ENCODE peak calls at places on chromosomes 13 and 19, in six cellular contexts. J is fibroblast of pulmonary artery; L is T-helper 2 cell; I is T-helper 1 cell; E is activated CD4-positive, alpha-beta memory T cell treated with anti-CD3 and anti-CD28 coated beads, Interleukin-2, amount 10 ng/mL, durations not matched to agents 7 days and 5 days; Q is aorta. G is an unnamed sample.

GRCh38 chr19:4555657-4556561 is 3.6 kb downstream of the SEMA6B start:
- DNase-seq in J (no peak), L (no peak), I (no peak), E (no peak), Q (no peak), G (no peak)

GRCh38 chr13:42985312-42986175 is 6.5 kb downstream of the EPSTI1 start:
- DNase-seq in J (no peak), L (peak; percentile 4), I (no peak), E (no peak), Q (no peak), G (no peak)

GRCh38 chr19:21264891-21265290 is 64.3 kb downstream of the ZNF708 start:
- DNase-seq in J (no peak), L (no peak), I (no peak), E (no peak), Q (no peak), G (no peak)

GRCh38 chr19:40398417-40399056 is 8.6 kb upstream of the HIPK4 start:
- DNase-seq in J (no peak), L (peak; percentile 72), I (peak; percentile 50), E (peak; percentile 63), Q (no peak), G (peak; percentile 53)

GRCh38 chr19:35577918-35578317 is 8.1 kb upstream of the PMIS2 start:
- DNase-seq in J (no peak), L (no peak), I (no peak), E (no peak), Q (peak; percentile 2), G (no peak)

GRCh38 chr13:99294198-99294597 is 13.0 kb downstream of the GPR183 start:
- DNase-seq in J (no peak), L (no peak), I (no peak), E (no peak), Q (no peak), G (no peak)

GRCh38 chr13:96766311-96766710 is 228.0 kb downstream of the OXGR1 start:
- DNase-seq in J (no peak), L (no peak), I (no peak), E (no peak), Q (no peak), G (no peak)

GRCh38 chr13:36746051-36746450 is 72.2 kb downstream of the SERTM1 start:
- DNase-seq in J (no peak), L (no peak), I (no peak), E (no peak), Q (no peak), G (no peak)

GRCh38 chr13:59038824-59039223 is 1124.9 kb downstream of the DIAPH3 start:
- DNase-seq in J (no peak), L (no peak), I (no peak), E (no peak), Q (no peak), G (peak; percentile 33)

GRCh38 chr13:49400755-49401659 is 42.9 kb downstream of the CAB39L start:
- DNase-seq in J (peak; percentile 70), L (no peak), I (no peak), E (no peak), Q (no peak), G (peak; percentile 75)

GRCh38 chr13:59178344-59178743 is 985.4 kb downstream of the DIAPH3 start:
- DNase-seq in J (peak; percentile 30), L (no peak), I (no peak), E (no peak), Q (no peak), G (peak; percentile 11)

GRCh38 chr19:40663712-40664692 is 26.4 kb downstream of the NUMBL start:
- DNase-seq in J (no peak), L (no peak), I (no peak), E (no peak), Q (no peak), G (peak; percentile 31)

GRCh38 chr13:33252103-33252502 is 33.5 kb downstream of the STARD13 start:
- DNase-seq in J (no peak), L (no peak), I (no peak), E (no peak), Q (no peak), G (no peak)

GRCh38 chr13:23711355-23711754 is 141.1 kb downstream of the TNFRSF19 start:
- DNase-seq in J (no peak), L (no peak), I (no peak), E (no peak), Q (no peak), G (no peak)

GRCh38 chr19:54905908-54906511 is at the start of gene NCR1:
- DNase-seq in J (no peak), L (peak; percentile 4), I (no peak), E (no peak), Q (peak; percentile 72), G (no peak)

GRCh38 chr19:33670398-33670797 is 48.6 kb downstream of the CHST8 start:
- DNase-seq in J (no peak), L (no peak), I (no peak), E (no peak), Q (peak; percentile 51), G (no peak)

GRCh38 chr13:74870865-74871264 is 611.1 kb downstream of the TBC1D4 start:
- DNase-seq in J (peak; percentile 39), L (no peak), I (no peak), E (no peak), Q (no peak), G (peak; percentile 58)

G was measured in iris pigment epithelial cell.